ENCODE peak calls at places on chromosomes 13 and 19, in four cellular contexts. G is progenitor cell of endocrine pancreas; I is CD4-positive, alpha-beta T cell; U is H1. R is an unnamed sample.

GRCh38 chr19:48194041-48194871 is 23.8 kb downstream of the ZSWIM9 start:
- DNase-seq in I (no peak), U (no peak), G (no peak), R (no peak)

GRCh38 chr13:110521946-110522345 is 39.6 kb downstream of the RAB20 start:
- DNase-seq in G (no peak), U (no peak), I (no peak), R (no peak)

GRCh38 chr13:38908574-38908973 is 82.1 kb downstream of the STOML3 start:
- DNase-seq in G (no peak), U (no peak), I (no peak), R (no peak)

GRCh38 chr19:14322889-14323463 is 58.3 kb upstream of the ADGRE5 start:
- DNase-seq in I (no peak), G (no peak), U (no peak), R (no peak)

GRCh38 chr13:40648841-40649240 is 17.6 kb downstream of the FOXO1 start:
- DNase-seq in U (no peak), G (no peak), I (no peak), R (no peak)

GRCh38 chr13:72782717-72783116 is 784 bp downstream of the PIBF1 start:
- DNase-seq in I (no peak), G (no peak), U (no peak), R (no peak)

GRCh38 chr13:47226516-47226915 is 329.7 kb upstream of the HTR2A start:
- DNase-seq in I (no peak), G (no peak), U (no peak), R (no peak)

GRCh38 chr19:49342291-49342721 is 7.1 kb downstream of the CD37 start:
- DNase-seq in I (no peak), G (no peak), U (no peak), R (no peak)

GRCh38 chr13:67574320-67575233 is 344.4 kb upstream of the PCDH9 start:
- DNase-seq in I (no peak), G (no peak), U (no peak), R (no peak)

GRCh38 chr19:55677572-55678028 is 2.6 kb downstream of the EPN1 start:
- DNase-seq in U (no peak), G (no peak), I (no peak), R (no peak)

GRCh38 chr19:28023064-28023463 is 1189.9 kb downstream of the UQCRFS1 start:
- DNase-seq in U (no peak), I (no peak), G (no peak), R (no peak)

GRCh38 chr13:31909889-31910551 is 121.6 kb upstream of the FRY start:
- DNase-seq in G (peak), I (peak), U (no peak), R (peak)

GRCh38 chr13:111791131-111791530 is 275.8 kb upstream of the SOX1 start:
- DNase-seq in G (no peak), U (no peak), I (no peak), R (no peak)

GRCh38 chr13:21703846-21704245 is 33.0 kb downstream of the FGF9 start:
- DNase-seq in G (no peak), I (no peak), U (no peak), R (no peak)

R was measured in effector memory CD8-positive, alpha-beta T cell.